ENCODE peak calls at places on chromosome X, in five cellular contexts. One of them, this sample, is unnamed.

GRCh38 chrX:13151806-13152510 is 107.5 kb upstream of the FAM9C start:
- DNase-seq in epithelial cell of esophagus: no peak
- DNase-seq in smooth muscle cell of the brain vasculature: no peak
- DNase-seq in AG10803: peak; percentile 79
- DNase-seq in NCI-H774: no peak
- DNase-seq in this sample: no peak

GRCh38 chrX:14026121-14026520 is 3.6 kb downstream of the GEMIN8 start:
- DNase-seq in AG10803: no peak
- DNase-seq in smooth muscle cell of the brain vasculature: no peak
- DNase-seq in epithelial cell of esophagus: no peak
- DNase-seq in NCI-H774: no peak
- DNase-seq in this sample: no peak

GRCh38 chrX:135194684-135195083 is 23.5 kb upstream of the CT55 start:
- DNase-seq in epithelial cell of esophagus: no peak
- DNase-seq in NCI-H774: no peak
- DNase-seq in smooth muscle cell of the brain vasculature: no peak
- DNase-seq in AG10803: no peak
- DNase-seq in this sample: no peak

GRCh38 chrX:68647156-68647957 is at the start of gene STARD8:
- DNase-seq in smooth muscle cell of the brain vasculature: no peak
- DNase-seq in AG10803: peak; percentile 47
- DNase-seq in epithelial cell of esophagus: peak; percentile 13
- DNase-seq in NCI-H774: no peak
- DNase-seq in this sample: no peak

GRCh38 chrX:22276781-22277180 is 4.1 kb downstream of the CBLL2 start:
- DNase-seq in epithelial cell of esophagus: peak; percentile 24
- DNase-seq in AG10803: no peak
- DNase-seq in NCI-H774: no peak
- DNase-seq in smooth muscle cell of the brain vasculature: no peak
- DNase-seq in this sample: no peak

GRCh38 chrX:114611018-114611619 is 27.2 kb downstream of the HTR2C start:
- DNase-seq in smooth muscle cell of the brain vasculature: peak; percentile 12
- DNase-seq in NCI-H774: peak; percentile 12
- DNase-seq in epithelial cell of esophagus: peak; percentile 44
- DNase-seq in AG10803: peak; percentile 44
- DNase-seq in this sample: no peak

GRCh38 chrX:79588233-79588632 is 221.1 kb upstream of the ITM2A start:
- DNase-seq in NCI-H774: no peak
- DNase-seq in epithelial cell of esophagus: no peak
- DNase-seq in AG10803: no peak
- DNase-seq in smooth muscle cell of the brain vasculature: no peak
- DNase-seq in this sample: no peak

GRCh38 chrX:105876658-105877057 is 54.3 kb downstream of the NRK start:
- DNase-seq in NCI-H774: no peak
- DNase-seq in smooth muscle cell of the brain vasculature: no peak
- DNase-seq in AG10803: no peak
- DNase-seq in epithelial cell of esophagus: peak; percentile 39
- DNase-seq in this sample: no peak

GRCh38 chrX:136710324-136710951 is 62.5 kb downstream of the CD40LG start:
- DNase-seq in AG10803: peak; percentile 11
- DNase-seq in smooth muscle cell of the brain vasculature: no peak
- DNase-seq in epithelial cell of esophagus: peak; percentile 52
- DNase-seq in NCI-H774: no peak
- DNase-seq in this sample: no peak

GRCh38 chrX:115958687-115959359 is 211.7 kb upstream of the AGTR2 start:
- DNase-seq in AG10803: no peak
- DNase-seq in NCI-H774: no peak
- DNase-seq in smooth muscle cell of the brain vasculature: no peak
- DNase-seq in epithelial cell of esophagus: peak; percentile 19
- DNase-seq in this sample: no peak

GRCh38 chrX:129553619-129554288 is 13.7 kb downstream of the OCRL start:
- DNase-seq in AG10803: no peak
- DNase-seq in NCI-H774: no peak
- DNase-seq in epithelial cell of esophagus: no peak
- DNase-seq in smooth muscle cell of the brain vasculature: no peak
- DNase-seq in this sample: no peak

GRCh38 chrX:3184176-3184930 is 143.1 kb downstream of the ARSF start:
- DNase-seq in AG10803: peak; percentile 92
- DNase-seq in smooth muscle cell of the brain vasculature: peak; percentile 77
- DNase-seq in epithelial cell of esophagus: no peak
- DNase-seq in NCI-H774: no peak
- DNase-seq in this sample: no peak

GRCh38 chrX:115018944-115019343 is 1.5 kb upstream of the IL13RA2 start:
- DNase-seq in epithelial cell of esophagus: peak; percentile 26
- DNase-seq in NCI-H774: no peak
- DNase-seq in smooth muscle cell of the brain vasculature: no peak
- DNase-seq in AG10803: peak; percentile 60
- DNase-seq in this sample: no peak

GRCh38 chrX:14032383-14032782 is 2.7 kb upstream of the GEMIN8 start:
- DNase-seq in NCI-H774: no peak
- DNase-seq in epithelial cell of esophagus: peak; percentile 51
- DNase-seq in smooth muscle cell of the brain vasculature: peak; percentile 18
- DNase-seq in AG10803: peak; percentile 55
- DNase-seq in this sample: no peak

GRCh38 chrX:49829016-49829415 is at the start of gene PAGE4:
- DNase-seq in AG10803: no peak
- DNase-seq in smooth muscle cell of the brain vasculature: no peak
- DNase-seq in NCI-H774: no peak
- DNase-seq in epithelial cell of esophagus: no peak
- DNase-seq in this sample: no peak

GRCh38 chrX:18354369-18355329 is at the start of gene SCML2:
- DNase-seq in NCI-H774: peak; percentile 7
- DNase-seq in smooth muscle cell of the brain vasculature: no peak
- DNase-seq in epithelial cell of esophagus: peak; percentile 13
- DNase-seq in AG10803: peak; percentile 32
- DNase-seq in this sample: peak; percentile 45

This sample was measured in activated B cell treated with CpG ODN at 0.5 μM for 24 hours.